ENCODE peak calls at places on chromosome 7, in eight cellular contexts. D is fibroblast of mammary gland, P is DMS153, F is non-pigmented ciliary epithelial cell, Q is HFF-Myc, X is kidney tubule cell, K is amniotic epithelial cell, C is T-helper 2 cell. V is an unnamed sample.

GRCh38 chr7:150322833-150323681 is at the start of the genes ACTR3C and LRRC61:
- DNase-seq in F (no peak), K (peak), P (peak), D (no peak), X (peak), Q (no peak), C (no peak), V (no peak)

GRCh38 chr7:2936891-2937580 is 92.9 kb upstream of the GNA12 start:
- DNase-seq in C (no peak), X (no peak), Q (no peak), K (no peak), F (no peak), P (no peak), D (no peak), V (no peak)

GRCh38 chr7:67918158-67918557 is 921.5 kb downstream of the TYW1 start:
- DNase-seq in C (no peak), F (no peak), P (no peak), X (no peak), K (no peak), D (peak), Q (no peak), V (no peak)

GRCh38 chr7:82319674-82320118 is 123.9 kb downstream of the CACNA2D1 start:
- DNase-seq in C (no peak), Q (peak), K (peak), F (peak), P (peak), D (peak), X (peak), V (peak)

GRCh38 chr7:34596887-34597286 is 61.1 kb upstream of the NPSR1 start:
- DNase-seq in C (no peak), K (peak), X (peak), D (no peak), Q (no peak), F (no peak), P (no peak), V (no peak)

GRCh38 chr7:24139996-24140395 is 144.0 kb upstream of the NPY start:
- DNase-seq in K (no peak), F (no peak), Q (no peak), C (no peak), X (no peak), D (no peak), P (no peak), V (no peak)

GRCh38 chr7:103668538-103668937 is 222.5 kb upstream of the SLC26A5 start:
- DNase-seq in C (no peak), P (no peak), F (no peak), D (no peak), Q (no peak), K (no peak), X (no peak), V (no peak)

GRCh38 chr7:29811597-29811996 is 5.3 kb downstream of the WIPF3 start:
- DNase-seq in F (no peak), C (no peak), Q (peak), K (no peak), P (peak), D (no peak), X (no peak), V (no peak)

GRCh38 chr7:13641699-13642098 is 347.8 kb downstream of the ETV1 start:
- DNase-seq in P (peak), C (no peak), X (no peak), K (peak), D (peak), F (peak), Q (no peak), V (peak)

GRCh38 chr7:1666779-1667565 is 3.1 kb upstream of the ELFN1 start:
- DNase-seq in K (no peak), X (no peak), P (no peak), D (no peak), Q (no peak), F (no peak), C (peak), V (no peak)

V was measured in IMR-90.